ENCODE peak calls at places on chromosomes 6 and 20, in five cellular contexts. One of them, this sample, is unnamed.

GRCh38 chr6:3228791-3229565 is 1.5 kb upstream of the TUBB2B start:
- DNase-seq in mucosa of descending colon: no peak
- DNase-seq in naive B cell: peak
- DNase-seq in activated B cell treated with CpG ODN at 0.5 μM for 24 hours: no peak
- DNase-seq in activated T-helper 1 cell treated with Interleukin-2 at 50 U/mL for 16 hours: no peak
- DNase-seq in this sample: no peak

GRCh38 chr20:50744143-50744792 is 12.9 kb downstream of the PARD6B start:
- DNase-seq in mucosa of descending colon: peak
- DNase-seq in naive B cell: no peak
- DNase-seq in activated B cell treated with CpG ODN at 0.5 μM for 24 hours: no peak
- DNase-seq in activated T-helper 1 cell treated with Interleukin-2 at 50 U/mL for 16 hours: no peak
- DNase-seq in this sample: no peak

GRCh38 chr20:32960849-32961731 is 43.1 kb downstream of the SUN5 start:
- DNase-seq in mucosa of descending colon: peak
- DNase-seq in naive B cell: no peak
- DNase-seq in activated B cell treated with CpG ODN at 0.5 μM for 24 hours: no peak
- DNase-seq in activated T-helper 1 cell treated with Interleukin-2 at 50 U/mL for 16 hours: no peak
- DNase-seq in this sample: no peak

GRCh38 chr20:63659370-63659769 is 1.3 kb downstream of the RTEL1 start:
- DNase-seq in mucosa of descending colon: no peak
- DNase-seq in naive B cell: no peak
- DNase-seq in activated B cell treated with CpG ODN at 0.5 μM for 24 hours: no peak
- DNase-seq in activated T-helper 1 cell treated with Interleukin-2 at 50 U/mL for 16 hours: no peak
- DNase-seq in this sample: no peak

GRCh38 chr6:53520320-53520928 is 24.5 kb downstream of the GCLC start:
- DNase-seq in mucosa of descending colon: no peak
- DNase-seq in naive B cell: no peak
- DNase-seq in activated B cell treated with CpG ODN at 0.5 μM for 24 hours: no peak
- DNase-seq in activated T-helper 1 cell treated with Interleukin-2 at 50 U/mL for 16 hours: no peak
- DNase-seq in this sample: no peak

GRCh38 chr6:131215212-131215611 is 79.9 kb downstream of the AKAP7 start:
- DNase-seq in mucosa of descending colon: no peak
- DNase-seq in naive B cell: no peak
- DNase-seq in activated B cell treated with CpG ODN at 0.5 μM for 24 hours: no peak
- DNase-seq in activated T-helper 1 cell treated with Interleukin-2 at 50 U/mL for 16 hours: no peak
- DNase-seq in this sample: no peak

GRCh38 chr6:78619016-78619415 is 248.3 kb upstream of the IRAK1BP1 start:
- DNase-seq in mucosa of descending colon: no peak
- DNase-seq in naive B cell: no peak
- DNase-seq in activated B cell treated with CpG ODN at 0.5 μM for 24 hours: no peak
- DNase-seq in activated T-helper 1 cell treated with Interleukin-2 at 50 U/mL for 16 hours: no peak
- DNase-seq in this sample: no peak

GRCh38 chr6:163866192-163866591 is 451.7 kb downstream of the QKI start:
- DNase-seq in mucosa of descending colon: no peak
- DNase-seq in naive B cell: no peak
- DNase-seq in activated B cell treated with CpG ODN at 0.5 μM for 24 hours: no peak
- DNase-seq in activated T-helper 1 cell treated with Interleukin-2 at 50 U/mL for 16 hours: no peak
- DNase-seq in this sample: no peak

GRCh38 chr6:166529571-166529970 is 56.9 kb downstream of the RAMACL start:
- DNase-seq in mucosa of descending colon: no peak
- DNase-seq in naive B cell: no peak
- DNase-seq in activated B cell treated with CpG ODN at 0.5 μM for 24 hours: no peak
- DNase-seq in activated T-helper 1 cell treated with Interleukin-2 at 50 U/mL for 16 hours: no peak
- DNase-seq in this sample: no peak